ENCODE peak calls at places on chromosomes 12 and 14, in five cellular contexts. One of them, this sample, is unnamed.

GRCh38 chr12:41023836-41024235 is 164.3 kb upstream of the PDZRN4 start:
- DNase-seq in AG10803: no peak
- DNase-seq in GM12865: no peak
- DNase-seq in GM12878: no peak
- DNase-seq in fibroblast of mammary gland: no peak
- DNase-seq in this sample: no peak

GRCh38 chr12:72207756-72208155 is 64.4 kb upstream of the TRHDE start:
- DNase-seq in AG10803: no peak
- DNase-seq in GM12865: no peak
- DNase-seq in GM12878: no peak
- DNase-seq in fibroblast of mammary gland: no peak
- DNase-seq in this sample: no peak

GRCh38 chr12:107843351-107844311 is 69.1 kb downstream of the ASCL4 start:
- DNase-seq in AG10803: peak; percentile 11
- DNase-seq in GM12865: no peak
- DNase-seq in GM12878: no peak
- DNase-seq in fibroblast of mammary gland: no peak
- DNase-seq in this sample: peak; percentile 25

GRCh38 chr12:5379737-5380496 is 52.0 kb upstream of the NTF3 start:
- DNase-seq in AG10803: no peak
- DNase-seq in GM12865: no peak
- DNase-seq in GM12878: peak; percentile 13
- DNase-seq in fibroblast of mammary gland: no peak
- DNase-seq in this sample: no peak

GRCh38 chr12:94266796-94267529 is 118.6 kb downstream of the PLXNC1 start:
- DNase-seq in AG10803: peak; percentile 95
- DNase-seq in GM12865: no peak
- DNase-seq in GM12878: no peak
- DNase-seq in fibroblast of mammary gland: peak; percentile 95
- DNase-seq in this sample: no peak

GRCh38 chr14:61812347-61813100 is 50.3 kb downstream of the SNAPC1 start:
- DNase-seq in AG10803: no peak
- DNase-seq in GM12865: no peak
- DNase-seq in GM12878: no peak
- DNase-seq in fibroblast of mammary gland: no peak
- DNase-seq in this sample: peak; percentile 49

GRCh38 chr14:34699873-34700621 is 14.3 kb downstream of the CFL2 start:
- DNase-seq in AG10803: peak; percentile 94
- DNase-seq in GM12865: no peak
- DNase-seq in GM12878: no peak
- DNase-seq in fibroblast of mammary gland: peak; percentile 97
- DNase-seq in this sample: no peak

GRCh38 chr14:100661340-100661712 is 65.4 kb upstream of the DLK1 start:
- DNase-seq in AG10803: no peak
- DNase-seq in GM12865: no peak
- DNase-seq in GM12878: no peak
- DNase-seq in fibroblast of mammary gland: no peak
- DNase-seq in this sample: no peak

GRCh38 chr14:104290756-104291122 is 152.4 kb downstream of the KIF26A start:
- DNase-seq in AG10803: no peak
- DNase-seq in GM12865: no peak
- DNase-seq in GM12878: no peak
- DNase-seq in fibroblast of mammary gland: no peak
- DNase-seq in this sample: no peak

GRCh38 chr12:118549506-118550109 is 173.3 kb downstream of the SUDS3 start:
- DNase-seq in AG10803: no peak
- DNase-seq in GM12865: no peak
- DNase-seq in GM12878: no peak
- DNase-seq in fibroblast of mammary gland: no peak
- DNase-seq in this sample: no peak

GRCh38 chr12:130617219-130617618 is 98.9 kb downstream of the RIMBP2 start:
- DNase-seq in AG10803: no peak
- DNase-seq in GM12865: no peak
- DNase-seq in GM12878: no peak
- DNase-seq in fibroblast of mammary gland: no peak
- DNase-seq in this sample: no peak

GRCh38 chr12:85947286-85947685 is 73.2 kb downstream of the NTS start:
- DNase-seq in AG10803: no peak
- DNase-seq in GM12865: no peak
- DNase-seq in GM12878: no peak
- DNase-seq in fibroblast of mammary gland: no peak
- DNase-seq in this sample: no peak

GRCh38 chr14:99605299-99605961 is 1.4 kb upstream of the CCDC85C start:
- DNase-seq in AG10803: peak; percentile 61
- DNase-seq in GM12865: peak; percentile 78
- DNase-seq in GM12878: no peak
- DNase-seq in fibroblast of mammary gland: peak; percentile 40
- DNase-seq in this sample: peak; percentile 83

GRCh38 chr14:71231521-71232393 is 324.5 kb downstream of the PCNX1 start:
- DNase-seq in AG10803: no peak
- DNase-seq in GM12865: peak; percentile 92
- DNase-seq in GM12878: peak; percentile 33
- DNase-seq in fibroblast of mammary gland: no peak
- DNase-seq in this sample: peak; percentile 57

GRCh38 chr12:127162902-127163301 is 1104.1 kb upstream of the TMEM132C start:
- DNase-seq in AG10803: peak; percentile 74
- DNase-seq in GM12865: peak; percentile 75
- DNase-seq in GM12878: peak; percentile 16
- DNase-seq in fibroblast of mammary gland: peak; percentile 89
- DNase-seq in this sample: no peak

GRCh38 chr14:101880016-101880297 is 84.4 kb upstream of the DYNC1H1 start:
- DNase-seq in AG10803: no peak
- DNase-seq in GM12865: peak; percentile 49
- DNase-seq in GM12878: no peak
- DNase-seq in fibroblast of mammary gland: no peak
- DNase-seq in this sample: peak; percentile 50

GRCh38 chr12:401235-402126 is at the start of gene CCDC77:
- DNase-seq in AG10803: peak; percentile 86
- DNase-seq in GM12865: peak; percentile 96
- DNase-seq in GM12878: peak; percentile 86
- DNase-seq in fibroblast of mammary gland: peak; percentile 89
- DNase-seq in this sample: peak; percentile 92

GRCh38 chr14:51680031-51680430 is 28.3 kb downstream of the FRMD6 start:
- DNase-seq in AG10803: no peak
- DNase-seq in GM12865: no peak
- DNase-seq in GM12878: no peak
- DNase-seq in fibroblast of mammary gland: no peak
- DNase-seq in this sample: no peak

GRCh38 chr12:3705349-3705675 is 47.6 kb downstream of the CRACR2A start:
- DNase-seq in AG10803: no peak
- DNase-seq in GM12865: no peak
- DNase-seq in GM12878: no peak
- DNase-seq in fibroblast of mammary gland: no peak
- DNase-seq in this sample: no peak

DNA sequence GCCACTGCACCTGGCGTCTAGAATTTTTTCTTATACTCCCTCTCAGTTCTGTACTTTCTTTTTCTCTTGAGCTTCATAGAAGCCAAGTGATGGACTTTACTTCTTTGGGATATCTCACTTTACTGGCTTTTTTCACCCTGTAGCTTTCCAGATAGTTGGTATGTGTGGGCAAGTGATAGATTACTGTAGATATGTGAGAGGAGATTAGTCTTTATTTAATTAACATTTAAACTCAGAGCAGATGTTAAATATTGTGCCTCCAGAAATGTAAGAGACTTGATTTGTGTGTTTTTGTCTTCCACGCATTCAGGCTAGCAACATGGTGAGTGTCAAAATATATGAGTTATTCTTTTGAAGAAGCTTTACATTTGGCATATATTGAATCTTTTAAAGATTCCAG is 39.5 kb upstream of the SLC17A8 start:
- DNase-seq in AG10803: no peak
- DNase-seq in GM12865: no peak
- DNase-seq in GM12878: no peak
- DNase-seq in fibroblast of mammary gland: no peak
- DNase-seq in this sample: no peak
- TF ChIP-seq CTCF in AG10803: no peak
- TF ChIP-seq CTCF in GM12865: no peak
- TF ChIP-seq CTCF in GM12878: no peak
- TF ChIP-seq CTCF in fibroblast of mammary gland: no peak
- TF ChIP-seq CTCF in this sample: no peak

GRCh38 chr12:66399626-66399931 is 97.3 kb downstream of the HELB start:
- DNase-seq in AG10803: no peak
- DNase-seq in GM12865: no peak
- DNase-seq in GM12878: no peak
- DNase-seq in fibroblast of mammary gland: no peak
- DNase-seq in this sample: no peak

GRCh38 chr12:66409195-66409871 is 107.0 kb downstream of the HELB start:
- DNase-seq in AG10803: peak; percentile 76
- DNase-seq in GM12865: peak; percentile 66
- DNase-seq in GM12878: no peak
- DNase-seq in fibroblast of mammary gland: peak; percentile 81
- DNase-seq in this sample: no peak

GRCh38 chr12:66403746-66404145 is 101.5 kb downstream of the HELB start:
- DNase-seq in AG10803: no peak
- DNase-seq in GM12865: peak; percentile 42
- DNase-seq in GM12878: no peak
- DNase-seq in fibroblast of mammary gland: no peak
- DNase-seq in this sample: no peak

DNA sequence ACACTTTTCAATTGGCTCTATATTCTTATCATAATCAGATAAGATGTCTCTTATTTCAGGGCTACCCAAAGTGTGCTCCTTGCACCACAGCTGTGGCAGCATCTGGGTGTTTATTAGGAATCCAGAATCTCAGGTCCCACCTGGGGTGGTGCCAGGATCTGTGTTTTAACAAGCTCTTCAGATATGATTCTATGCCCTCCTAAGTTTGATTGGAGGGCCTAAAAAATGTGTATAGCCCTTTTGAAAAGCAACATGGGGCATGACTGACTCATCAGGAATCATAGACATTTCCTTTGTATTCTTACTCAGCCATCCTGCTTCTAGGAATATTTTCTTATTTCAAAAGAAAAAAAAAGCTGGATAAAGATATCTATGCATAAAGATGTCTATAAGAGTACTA is 103.1 kb downstream of the HELB start:
- DNase-seq in AG10803: peak; percentile 42
- DNase-seq in GM12865: no peak
- DNase-seq in GM12878: no peak
- DNase-seq in fibroblast of mammary gland: peak; percentile 28
- DNase-seq in this sample: no peak
- TF ChIP-seq CTCF in AG10803: no peak
- TF ChIP-seq CTCF in GM12865: no peak
- TF ChIP-seq CTCF in GM12878: no peak
- TF ChIP-seq CTCF in fibroblast of mammary gland: no peak
- TF ChIP-seq CTCF in this sample: no peak

DNA sequence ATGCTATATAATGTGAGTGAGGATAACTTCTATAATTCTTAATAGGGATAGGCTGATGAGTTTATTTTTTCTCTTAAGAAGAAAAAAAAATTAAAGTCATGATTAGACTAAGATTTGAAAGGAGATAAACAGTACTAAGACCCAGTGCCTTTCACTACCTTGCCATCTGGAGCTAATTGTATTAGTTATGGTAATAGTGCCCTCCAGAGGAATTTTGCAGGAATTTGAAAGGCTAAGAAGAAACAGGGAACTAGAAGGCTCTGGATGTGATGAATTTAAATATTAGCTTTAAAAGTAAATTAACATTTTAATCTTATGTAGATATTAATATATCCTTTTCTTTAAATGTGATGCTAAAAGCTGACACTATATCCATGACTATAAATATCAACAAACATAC is 36.6 kb upstream of the PIK3C2G start:
- DNase-seq in AG10803: peak; percentile 48
- DNase-seq in GM12865: peak; percentile 48
- DNase-seq in GM12878: no peak
- DNase-seq in fibroblast of mammary gland: peak; percentile 57
- DNase-seq in this sample: peak; percentile 11
- TF ChIP-seq CTCF in AG10803: peak; percentile 69
- TF ChIP-seq CTCF in GM12865: peak; percentile 31
- TF ChIP-seq CTCF in GM12878: peak; percentile 8
- TF ChIP-seq CTCF in fibroblast of mammary gland: peak; percentile 52
- TF ChIP-seq CTCF in this sample: no peak

GRCh38 chr14:22231022-22231421 is 358.0 kb downstream of the DAD1 start:
- DNase-seq in AG10803: no peak
- DNase-seq in GM12865: peak; percentile 15
- DNase-seq in GM12878: no peak
- DNase-seq in fibroblast of mammary gland: no peak
- DNase-seq in this sample: peak; percentile 15

GRCh38 chr14:22227084-22227483 is 361.9 kb downstream of the DAD1 start:
- DNase-seq in AG10803: no peak
- DNase-seq in GM12865: no peak
- DNase-seq in GM12878: no peak
- DNase-seq in fibroblast of mammary gland: no peak
- DNase-seq in this sample: no peak

GRCh38 chr14:22230517-22230916 is 358.5 kb downstream of the DAD1 start:
- DNase-seq in AG10803: no peak
- DNase-seq in GM12865: no peak
- DNase-seq in GM12878: no peak
- DNase-seq in fibroblast of mammary gland: no peak
- DNase-seq in this sample: no peak

GRCh38 chr14:22225526-22226133 is 363.4 kb downstream of the DAD1 start:
- DNase-seq in AG10803: peak; percentile 42
- DNase-seq in GM12865: no peak
- DNase-seq in GM12878: no peak
- DNase-seq in fibroblast of mammary gland: no peak
- DNase-seq in this sample: no peak

DNA sequence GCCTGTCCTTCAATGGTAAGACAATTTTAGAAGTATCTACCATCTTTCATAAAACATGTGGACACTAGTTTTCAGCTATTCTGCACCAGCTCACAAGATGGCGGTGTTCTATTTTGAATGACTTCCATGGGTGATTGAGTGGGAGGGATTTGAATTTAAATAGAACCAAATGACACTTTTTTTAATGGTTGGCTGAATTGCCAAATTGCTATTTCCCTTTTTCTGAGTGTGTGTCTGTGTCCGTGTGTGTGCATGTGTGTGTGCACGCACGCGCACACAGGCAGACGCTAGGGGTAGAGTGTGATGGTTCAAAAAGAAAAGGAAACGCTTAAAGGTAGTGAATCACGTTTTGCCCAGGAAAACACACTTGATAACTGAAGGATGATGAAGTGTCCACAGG is 362.6 kb downstream of the DAD1 start:
- DNase-seq in AG10803: no peak
- DNase-seq in GM12865: peak; percentile 29
- DNase-seq in GM12878: no peak
- DNase-seq in fibroblast of mammary gland: no peak
- DNase-seq in this sample: peak; percentile 10
- TF ChIP-seq CTCF in AG10803: no peak
- TF ChIP-seq CTCF in GM12865: peak; percentile 21
- TF ChIP-seq CTCF in GM12878: peak; percentile 15
- TF ChIP-seq CTCF in fibroblast of mammary gland: no peak
- TF ChIP-seq CTCF in this sample: no peak

DNA sequence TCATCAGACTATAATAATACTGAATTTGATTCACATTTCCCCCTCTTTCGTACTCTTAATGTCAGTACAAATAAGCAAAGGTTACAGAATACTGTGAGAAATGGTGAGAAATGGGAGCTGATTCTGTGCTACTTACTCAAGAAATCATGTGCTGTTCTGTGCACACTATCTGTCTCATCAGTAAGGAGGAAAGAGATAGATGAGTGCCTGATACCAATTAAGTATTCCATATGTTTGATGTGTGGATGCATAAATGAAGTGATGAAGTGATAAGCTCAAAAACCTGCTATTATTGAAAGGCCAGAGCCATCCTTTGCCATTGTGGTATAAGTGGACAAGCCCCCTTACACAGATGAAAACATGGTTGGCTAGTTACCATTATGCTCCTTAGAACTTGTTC is 127.7 kb downstream of the PDE3A start:
- DNase-seq in AG10803: no peak
- DNase-seq in GM12865: no peak
- DNase-seq in GM12878: no peak
- DNase-seq in fibroblast of mammary gland: no peak
- DNase-seq in this sample: no peak
- TF ChIP-seq CTCF in AG10803: no peak
- TF ChIP-seq CTCF in GM12865: no peak
- TF ChIP-seq CTCF in GM12878: no peak
- TF ChIP-seq CTCF in fibroblast of mammary gland: no peak
- TF ChIP-seq CTCF in this sample: no peak

This sample was measured in GM20000.